ENCODE peak calls at places on chromosomes 13 and 19, in seven cellular contexts. D, S, X, H, G, M and C are unnamed samples.
A peak's percentile ranks its signal among the peaks of the same experiment; 100 is the strongest.

GRCh38 chr13:23813635-23814034 is 75.6 kb downstream of the MIPEP start:
- DNase-seq in D (no peak), S (no peak), X (no peak), H (no peak), G (no peak), M (no peak), C (no peak)

GRCh38 chr19:13887039-13887438 is 10.1 kb downstream of the NANOS3 start:
- DNase-seq in D (no peak), S (no peak), X (no peak), H (no peak), G (no peak), M (no peak), C (peak; percentile 87)

GRCh38 chr13:22592515-22592914 is 588.3 kb upstream of the SGCG start:
- DNase-seq in D (no peak), S (no peak), X (peak; percentile 10), H (no peak), G (no peak), M (no peak), C (no peak)

GRCh38 chr19:38678217-38678890 is 30.9 kb downstream of the ACTN4 start:
- DNase-seq in D (no peak), S (no peak), X (no peak), H (no peak), G (no peak), M (no peak), C (no peak)

GRCh38 chr13:46143239-46143701 is 38.4 kb upstream of the CPB2 start:
- DNase-seq in D (no peak), S (peak; percentile 35), X (no peak), H (no peak), G (no peak), M (no peak), C (no peak)

GRCh38 chr19:48713041-48713863 is 6.3 kb downstream of the MAMSTR start:
- DNase-seq in D (no peak), S (no peak), X (no peak), H (no peak), G (no peak), M (peak; percentile 47), C (no peak)

GRCh38 chr13:76326343-76326742 is 559.9 kb downstream of the KCTD12 start:
- DNase-seq in D (no peak), S (no peak), X (no peak), H (no peak), G (no peak), M (no peak), C (no peak)

GRCh38 chr19:27905074-27905473 is 1307.9 kb downstream of the UQCRFS1 start:
- DNase-seq in D (no peak), S (no peak), X (no peak), H (no peak), G (no peak), M (no peak), C (no peak)

GRCh38 chr19:12194827-12195500 is 32.1 kb downstream of the ZNF136 start:
- DNase-seq in D (peak; percentile 93), S (peak; percentile 93), X (peak; percentile 40), H (peak; percentile 82), G (peak; percentile 65), M (peak; percentile 64), C (peak; percentile 93)

GRCh38 chr19:48473161-48473966 is 4.2 kb downstream of the CYTH2 start:
- DNase-seq in D (no peak), S (no peak), X (no peak), H (no peak), G (no peak), M (no peak), C (no peak)

GRCh38 chr19:48506138-48506733 is 5.4 kb downstream of the LMTK3 start:
- DNase-seq in D (no peak), S (no peak), X (no peak), H (no peak), G (peak; percentile 33), M (peak; percentile 68), C (no peak)

GRCh38 chr19:5882421-5882968 is 12.2 kb upstream of the FUT5 start:
- DNase-seq in D (no peak), S (no peak), X (no peak), H (no peak), G (no peak), M (no peak), C (no peak)

GRCh38 chr13:77952276-77952675 is 33.6 kb upstream of the EDNRB start:
- DNase-seq in D (no peak), S (no peak), X (no peak), H (no peak), G (no peak), M (no peak), C (no peak)

GRCh38 chr13:39685652-39686051 is 30.2 kb downstream of the COG6 start:
- DNase-seq in D (no peak), S (no peak), X (no peak), H (no peak), G (no peak), M (no peak), C (no peak)

GRCh38 chr19:28239270-28239669 is 973.7 kb downstream of the UQCRFS1 start:
- DNase-seq in D (no peak), S (no peak), X (no peak), H (no peak), G (no peak), M (peak; percentile 38), C (no peak)

GRCh38 chr19:40143612-40144011 is 47.6 kb upstream of the MAP3K10 start:
- DNase-seq in D (no peak), S (no peak), X (no peak), H (no peak), G (no peak), M (no peak), C (no peak)

GRCh38 chr13:65940720-65941119 is 1289.4 kb downstream of the PCDH9 start:
- DNase-seq in D (peak; percentile 92), S (peak; percentile 15), X (no peak), H (no peak), G (no peak), M (no peak), C (no peak)

GRCh38 chr13:90884066-90884465 is 463.4 kb upstream of the MIR17HG start:
- DNase-seq in D (no peak), S (no peak), X (no peak), H (no peak), G (no peak), M (no peak), C (no peak)

GRCh38 chr19:1240925-1241324 is 626 bp upstream of the ATP5F1D start:
- DNase-seq in D (no peak), S (no peak), X (no peak), H (no peak), G (no peak), M (no peak), C (no peak)

GRCh38 chr13:97307882-97308624 is 85.9 kb downstream of the MBNL2 start:
- DNase-seq in D (peak; percentile 4), S (no peak), X (no peak), H (peak; percentile 30), G (peak; percentile 74), M (peak; percentile 94), C (no peak)

GRCh38 chr13:69296130-69296529 is 811.5 kb upstream of the ATXN8OS start:
- DNase-seq in D (no peak), S (no peak), X (no peak), H (no peak), G (no peak), M (no peak), C (no peak)

GRCh38 chr13:63307239-63307638 is 1891.6 kb upstream of the PCDH20 start:
- DNase-seq in D (no peak), S (no peak), X (no peak), H (no peak), G (peak; percentile 4), M (no peak), C (no peak)

GRCh38 chr19:28169168-28169862 is 1043.6 kb downstream of the UQCRFS1 start:
- DNase-seq in D (no peak), S (no peak), X (no peak), H (no peak), G (no peak), M (no peak), C (no peak)

GRCh38 chr13:99105160-99105559 is 95.5 kb upstream of the UBAC2 start:
- DNase-seq in D (no peak), S (no peak), X (no peak), H (no peak), G (no peak), M (no peak), C (no peak)

GRCh38 chr13:94119360-94119936 is 360.0 kb downstream of the DCT start:
- DNase-seq in D (no peak), S (peak; percentile 70), X (no peak), H (no peak), G (no peak), M (no peak), C (peak; percentile 79)

GRCh38 chr13:30585748-30586262 is 31.9 kb upstream of the USPL1 start:
- DNase-seq in D (no peak), S (no peak), X (no peak), H (no peak), G (peak; percentile 69), M (no peak), C (no peak)

GRCh38 chr19:17883627-17884413 is 12.1 kb downstream of the SLC5A5 start:
- DNase-seq in D (no peak), S (no peak), X (no peak), H (no peak), G (no peak), M (no peak), C (no peak)

GRCh38 chr13:44299544-44299943 is 74.1 kb upstream of the SERP2 start:
- DNase-seq in D (no peak), S (no peak), X (no peak), H (no peak), G (no peak), M (no peak), C (no peak)

GRCh38 chr19:31286491-31286890 is 62.7 kb downstream of the TSHZ3 start:
- DNase-seq in D (no peak), S (no peak), X (no peak), H (no peak), G (no peak), M (no peak), C (no peak)

GRCh38 chr19:21910318-21910717 is 74.3 kb upstream of the ZNF43 start:
- DNase-seq in D (no peak), S (no peak), X (no peak), H (no peak), G (no peak), M (no peak), C (no peak)

GRCh38 chr19:10037809-10038208 is 24.5 kb downstream of the RDH8 start:
- DNase-seq in D (no peak), S (peak; percentile 28), X (no peak), H (no peak), G (no peak), M (no peak), C (peak; percentile 47)

GRCh38 chr13:48783181-48783630 is 129.5 kb downstream of the CYSLTR2 start:
- DNase-seq in D (no peak), S (peak; percentile 79), X (peak; percentile 94), H (no peak), G (peak; percentile 94), M (peak; percentile 98), C (peak; percentile 67)

GRCh38 chr13:28716511-28716910 is 2.3 kb downstream of the SLC46A3 start:
- DNase-seq in D (no peak), S (peak; percentile 79), X (no peak), H (no peak), G (peak; percentile 46), M (peak; percentile 50), C (peak; percentile 84)

GRCh38 chr19:29263305-29264080 is 50.5 kb upstream of the UQCRFS1 start:
- DNase-seq in D (peak; percentile 35), S (peak; percentile 32), X (no peak), H (peak; percentile 12), G (no peak), M (peak; percentile 65), C (peak; percentile 49)

GRCh38 chr19:3575260-3575741 is 2.6 kb downstream of the HMG20B start:
- DNase-seq in D (no peak), S (no peak), X (no peak), H (no peak), G (peak; percentile 41), M (peak; percentile 85), C (peak; percentile 28)